ENCODE peak calls at places on chromosomes 6 and 20, in five cellular contexts. One of them, this sample, is unnamed.

GRCh38 chr6:42525132-42525531 is 38.7 kb upstream of the UBR2 start:
- DNase-seq in cardiac fibroblast: no peak
- DNase-seq in NCI-H1105 treated with DMSO at 0.1 percent for 48 hours: no peak
- DNase-seq in adrenal gland: no peak
- DNase-seq in Peyer's patch: no peak
- DNase-seq in this sample: no peak

GRCh38 chr6:10695086-10695657 is 400 bp downstream of the PAK1IP1 start:
- DNase-seq in NCI-H1105 treated with DMSO at 0.1 percent for 48 hours: no peak
- DNase-seq in adrenal gland: no peak
- DNase-seq in cardiac fibroblast: no peak
- DNase-seq in Peyer's patch: no peak
- DNase-seq in this sample: no peak

GRCh38 chr6:13716225-13716954 is 4.8 kb upstream of the RANBP9 start:
- DNase-seq in Peyer's patch: no peak
- DNase-seq in NCI-H1105 treated with DMSO at 0.1 percent for 48 hours: no peak
- DNase-seq in cardiac fibroblast: no peak
- DNase-seq in adrenal gland: no peak
- DNase-seq in this sample: no peak

GRCh38 chr6:100892116-100892515 is 11.0 kb upstream of the ASCC3 start:
- DNase-seq in adrenal gland: no peak
- DNase-seq in cardiac fibroblast: no peak
- DNase-seq in NCI-H1105 treated with DMSO at 0.1 percent for 48 hours: no peak
- DNase-seq in Peyer's patch: no peak
- DNase-seq in this sample: no peak

GRCh38 chr6:155396605-155397004 is 59.0 kb downstream of the NOX3 start:
- DNase-seq in cardiac fibroblast: no peak
- DNase-seq in adrenal gland: no peak
- DNase-seq in Peyer's patch: no peak
- DNase-seq in NCI-H1105 treated with DMSO at 0.1 percent for 48 hours: no peak
- DNase-seq in this sample: no peak

GRCh38 chr6:10412948-10413849 is 1.7 kb downstream of the TFAP2A start:
- DNase-seq in adrenal gland: no peak
- DNase-seq in Peyer's patch: peak
- DNase-seq in NCI-H1105 treated with DMSO at 0.1 percent for 48 hours: peak
- DNase-seq in cardiac fibroblast: no peak
- DNase-seq in this sample: no peak

GRCh38 chr6:114839019-114839418 is 496.2 kb upstream of the HS3ST5 start:
- DNase-seq in cardiac fibroblast: no peak
- DNase-seq in adrenal gland: no peak
- DNase-seq in Peyer's patch: no peak
- DNase-seq in NCI-H1105 treated with DMSO at 0.1 percent for 48 hours: no peak
- DNase-seq in this sample: no peak

GRCh38 chr20:34045294-34045693 is 51.6 kb downstream of the RALY start:
- DNase-seq in NCI-H1105 treated with DMSO at 0.1 percent for 48 hours: no peak
- DNase-seq in adrenal gland: peak
- DNase-seq in Peyer's patch: no peak
- DNase-seq in cardiac fibroblast: peak
- DNase-seq in this sample: no peak

GRCh38 chr20:17568045-17568788 is 1.7 kb upstream of the DSTN start:
- DNase-seq in NCI-H1105 treated with DMSO at 0.1 percent for 48 hours: no peak
- DNase-seq in Peyer's patch: no peak
- DNase-seq in cardiac fibroblast: no peak
- DNase-seq in adrenal gland: no peak
- DNase-seq in this sample: no peak

GRCh38 chr20:62910777-62911497 is 15.4 kb downstream of the DIDO1 start:
- DNase-seq in adrenal gland: no peak
- DNase-seq in Peyer's patch: peak
- DNase-seq in cardiac fibroblast: no peak
- DNase-seq in NCI-H1105 treated with DMSO at 0.1 percent for 48 hours: no peak
- DNase-seq in this sample: no peak

GRCh38 chr6:75563032-75563431 is 38.6 kb upstream of the SENP6 start:
- DNase-seq in Peyer's patch: no peak
- DNase-seq in cardiac fibroblast: peak
- DNase-seq in adrenal gland: no peak
- DNase-seq in NCI-H1105 treated with DMSO at 0.1 percent for 48 hours: peak
- DNase-seq in this sample: no peak